ENCODE peak calls at places on chromosomes 5 and 9, in nine cellular contexts. O is A549, C is ovary, Q is body of pancreas, A is stomach, M is IMR-90, H is testis, V is right lobe of liver, J is tibial nerve. Y is an unnamed sample.

GRCh38 chr9:133114451-133114885 is 6.6 kb downstream of the RALGDS start:
- DNase-seq in O (no peak), C (peak; percentile 38), Q (no peak), A (no peak), M (peak; percentile 21), H (no peak), V (peak; percentile 67), J (no peak), Y (peak; percentile 42)

GRCh38 chr5:103454774-103455173 is 107.8 kb downstream of the NUDT12 start:
- DNase-seq in O (no peak), C (no peak), Q (no peak), A (no peak), M (peak; percentile 33), H (no peak), V (no peak), J (no peak), Y (no peak)

GRCh38 chr9:122498883-122499288 is 11.7 kb upstream of the OR1J2 start:
- DNase-seq in O (peak; percentile 13), C (no peak), Q (no peak), A (no peak), M (peak; percentile 43), H (peak; percentile 17), V (no peak), J (no peak), Y (peak; percentile 35)

GRCh38 chr9:126508171-126508591 is 105.5 kb upstream of the LMX1B start:
- DNase-seq in O (no peak), C (peak; percentile 24), Q (no peak), A (no peak), M (no peak), H (no peak), V (no peak), J (no peak), Y (no peak)

GRCh38 chr9:8613346-8613825 is 813.8 kb upstream of the DMAC1 start:
- DNase-seq in O (no peak), C (no peak), Q (no peak), A (no peak), M (no peak), H (no peak), V (no peak), J (no peak), Y (no peak)

GRCh38 chr5:136209346-136209910 is 16.5 kb upstream of the SMIM32 start:
- DNase-seq in O (no peak), C (no peak), Q (no peak), A (no peak), M (no peak), H (no peak), V (no peak), J (no peak), Y (no peak)

GRCh38 chr5:168211245-168211644 is 80.2 kb upstream of the WWC1 start:
- DNase-seq in O (no peak), C (no peak), Q (no peak), A (no peak), M (no peak), H (no peak), V (no peak), J (no peak), Y (no peak)

GRCh38 chr5:71932649-71933338 is 174.5 kb upstream of the MAP1B start:
- DNase-seq in O (peak; percentile 81), C (peak; percentile 73), Q (peak; percentile 49), A (peak; percentile 59), M (peak; percentile 67), H (peak; percentile 21), V (peak; percentile 69), J (peak; percentile 24), Y (peak; percentile 69)

GRCh38 chr5:1757511-1757910 is 42.1 kb downstream of the MRPL36 start:
- DNase-seq in O (no peak), C (peak; percentile 13), Q (peak; percentile 5), A (peak; percentile 24), M (no peak), H (peak; percentile 10), V (no peak), J (peak; percentile 4), Y (no peak)

GRCh38 chr9:12904261-12905000 is 129.6 kb downstream of the LURAP1L start:
- DNase-seq in O (no peak), C (no peak), Q (no peak), A (no peak), M (no peak), H (no peak), V (no peak), J (no peak), Y (no peak)

GRCh38 chr5:144712090-144712489 is 541.4 kb downstream of the KCTD16 start:
- DNase-seq in O (no peak), C (no peak), Q (no peak), A (no peak), M (no peak), H (no peak), V (no peak), J (no peak), Y (no peak)

GRCh38 chr5:38148021-38148625 is 110.2 kb upstream of the EGFLAM start:
- DNase-seq in O (no peak), C (no peak), Q (no peak), A (no peak), M (no peak), H (no peak), V (no peak), J (no peak), Y (no peak)
- TF ChIP-seq POLR2A in O (no peak), C (no peak), Q (no peak), A (no peak), M (no peak), H (no peak), V (no peak), J (no peak), Y (no peak)

DNA sequence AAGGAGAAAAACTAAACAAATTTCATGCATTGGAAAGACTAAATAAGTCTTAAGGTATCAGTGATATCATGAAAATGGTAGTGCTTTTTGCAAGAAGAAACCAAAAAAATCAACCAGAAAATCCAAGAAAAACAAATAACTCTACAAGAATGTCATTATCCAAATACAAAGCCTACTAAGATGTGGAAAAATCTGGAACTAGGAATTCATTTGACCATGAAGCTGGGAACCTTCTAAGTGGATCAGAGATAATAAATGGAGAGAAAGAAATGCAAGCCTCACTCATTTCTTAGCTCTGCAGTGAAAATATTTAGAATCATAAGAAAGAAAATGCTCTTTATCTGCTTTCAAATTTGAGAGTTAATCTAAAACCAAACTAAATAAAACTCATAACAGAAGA is 51.3 kb downstream of the RASEF start:
- DNase-seq in O (no peak), C (no peak), Q (no peak), A (no peak), M (peak; percentile 72), H (no peak), V (no peak), J (no peak), Y (no peak)
- TF ChIP-seq POLR2A in O (no peak), C (no peak), Q (no peak), A (no peak), M (no peak), H (no peak), V (no peak), J (no peak), Y (no peak)

GRCh38 chr5:97874491-97874890 is 691.4 kb upstream of the RIOK2 start:
- DNase-seq in O (no peak), C (no peak), Q (no peak), A (no peak), M (peak; percentile 16), H (no peak), V (no peak), J (no peak), Y (no peak)
- TF ChIP-seq POLR2A in O (no peak), C (no peak), Q (no peak), A (no peak), M (no peak), H (no peak), V (no peak), J (no peak), Y (no peak)

GRCh38 chr9:2939368-2939767 is 95.5 kb upstream of the PUM3 start:
- DNase-seq in O (no peak), C (no peak), Q (no peak), A (no peak), M (no peak), H (no peak), V (no peak), J (no peak), Y (no peak)

GRCh38 chr9:2934241-2934650 is 90.4 kb upstream of the PUM3 start:
- DNase-seq in O (no peak), C (no peak), Q (no peak), A (no peak), M (no peak), H (no peak), V (no peak), J (no peak), Y (no peak)

GRCh38 chr9:2934883-2935282 is 91.0 kb upstream of the PUM3 start:
- DNase-seq in O (no peak), C (no peak), Q (no peak), A (no peak), M (no peak), H (no peak), V (no peak), J (no peak), Y (no peak)

GRCh38 chr9:2933165-2934095 is 89.5 kb upstream of the PUM3 start:
- DNase-seq in O (no peak), C (no peak), Q (no peak), A (no peak), M (no peak), H (no peak), V (no peak), J (no peak), Y (no peak)

DNA sequence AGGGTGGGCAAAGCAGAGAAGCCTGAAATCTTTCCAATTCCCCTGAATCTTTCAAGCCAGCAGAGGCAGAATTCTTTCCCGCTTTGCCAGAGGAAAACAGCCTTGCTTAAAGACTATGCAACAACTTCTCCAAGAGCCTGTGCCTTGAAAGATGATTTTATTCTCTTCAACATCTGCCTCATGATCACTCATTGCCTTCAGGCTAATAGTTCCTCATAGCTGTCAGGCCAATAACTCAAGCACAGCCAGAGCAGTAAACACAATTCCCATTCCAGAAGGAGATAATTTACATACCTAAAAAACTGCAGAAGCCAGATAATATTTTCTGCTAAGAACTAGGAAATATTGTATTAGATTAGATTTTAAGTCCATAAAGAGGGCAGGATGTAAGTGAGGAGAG is 92.3 kb upstream of the PUM3 start:
- DNase-seq in O (no peak), C (no peak), Q (no peak), A (no peak), M (no peak), H (no peak), V (no peak), J (no peak), Y (no peak)
- TF ChIP-seq POLR2A in O (no peak), C (no peak), Q (no peak), A (no peak), M (no peak), H (no peak), V (no peak), J (no peak), Y (no peak)

Y was measured in erythroblast.